ENCODE peak calls at places on chromosomes 16 and 17, in four cellular contexts. Y is spleen, T is gastrocnemius medialis, R is ovary. N is an unnamed sample.

GRCh38 chr16:10888320-10888937 is 11.4 kb downstream of the CIITA start:
- DNase-seq in Y (peak; percentile 88), T (no peak), R (no peak), N (no peak)

GRCh38 chr17:31608659-31609254 is 217.3 kb downstream of the RAB11FIP4 start:
- DNase-seq in Y (no peak), T (no peak), R (no peak), N (no peak)

GRCh38 chr17:1374426-1375177 is 25.4 kb downstream of the YWHAE start:
- DNase-seq in Y (no peak), T (no peak), R (no peak), N (no peak)

GRCh38 chr16:25747160-25747758 is 55.5 kb downstream of the HS3ST4 start:
- DNase-seq in Y (no peak), T (no peak), R (no peak), N (no peak)

GRCh38 chr17:43588121-43588520 is 42.0 kb upstream of the ETV4 start:
- DNase-seq in Y (no peak), T (no peak), R (no peak), N (no peak)

GRCh38 chr17:34756670-34757021 is 177.3 kb downstream of the TMEM132E start:
- DNase-seq in Y (peak; percentile 44), T (no peak), R (no peak), N (no peak)

GRCh38 chr17:67215991-67216421 is 29.0 kb downstream of the HELZ start:
- DNase-seq in Y (no peak), T (no peak), R (no peak), N (no peak)

GRCh38 chr16:66408181-66409048 is 18.7 kb upstream of the BEAN1 start:
- DNase-seq in Y (no peak), T (no peak), R (no peak), N (peak; percentile 80)

GRCh38 chr16:80824623-80825364 is 20.4 kb upstream of the CDYL2 start:
- DNase-seq in Y (no peak), T (no peak), R (no peak), N (no peak)

GRCh38 chr17:64131606-64132270 is 1.8 kb upstream of the ERN1 start:
- DNase-seq in Y (no peak), T (no peak), R (no peak), N (no peak)

GRCh38 chr16:52366997-52367396 is 179.9 kb downstream of the TOX3 start:
- DNase-seq in Y (no peak), T (no peak), R (no peak), N (no peak)

GRCh38 chr17:4287710-4288109 is 23.9 kb upstream of the ANKFY1 start:
- DNase-seq in Y (no peak), T (no peak), R (no peak), N (no peak)

GRCh38 chr17:63439682-63440081 is 6.4 kb downstream of the CYB561 start:
- DNase-seq in Y (no peak), T (no peak), R (no peak), N (no peak)

GRCh38 chr17:46064460-46064859 is 65.4 kb downstream of the STH start:
- DNase-seq in Y (no peak), T (no peak), R (no peak), N (no peak)

GRCh38 chr17:68288804-68289203 is 2.1 kb downstream of the SLC16A6 start:
- DNase-seq in Y (no peak), T (no peak), R (no peak), N (no peak)

GRCh38 chr17:30997842-30998241 is 27.0 kb downstream of the RNF135 start:
- DNase-seq in Y (no peak), T (no peak), R (no peak), N (no peak)

GRCh38 chr16:66358231-66358630 is 8.3 kb upstream of the CDH5 start:
- DNase-seq in Y (peak; percentile 7), T (no peak), R (no peak), N (no peak)

GRCh38 chr17:51221322-51221721 is 38.5 kb downstream of the MBTD1 start:
- DNase-seq in Y (no peak), T (no peak), R (no peak), N (no peak)

GRCh38 chr17:18363021-18363941 is at the start of gene SHMT1:
- DNase-seq in Y (peak; percentile 98), T (peak; percentile 93), R (peak; percentile 92), N (peak; percentile 94)
- TF ChIP-seq POLR2A in Y (no peak), T (peak; percentile 64), R (no peak), N (peak; percentile 47)

GRCh38 chr17:38730526-38731379 is 612 bp downstream of the CISD3 start:
- DNase-seq in Y (peak; percentile 87), T (no peak), R (peak; percentile 81), N (no peak)

GRCh38 chr17:38729368-38729885 is 714 bp upstream of the CISD3 start:
- DNase-seq in Y (no peak), T (no peak), R (no peak), N (no peak)

GRCh38 chr17:38727661-38728220 is 2.4 kb upstream of the CISD3 start:
- DNase-seq in Y (no peak), T (no peak), R (no peak), N (no peak)

GRCh38 chr17:38729886-38730525 is at the start of gene CISD3:
- DNase-seq in Y (peak; percentile 97), T (peak; percentile 70), R (peak; percentile 83), N (no peak)

GRCh38 chr17:38728290-38728831 is 1.8 kb upstream of the CISD3 start:
- DNase-seq in Y (peak; percentile 91), T (no peak), R (no peak), N (no peak)
- H3K4me3 ChIP-seq in Y (peak overlapping the region; percentile 34), T (no peak overlapping the region), R (no peak overlapping the region), N (no peak overlapping the region)

GRCh38 chr16:5459863-5460262 is 362.3 kb upstream of the EEF2KMT start:
- DNase-seq in Y (no peak), T (no peak), R (no peak), N (no peak)
- H3K9me3 ChIP-seq in Y (no peaks in the 10 kb centered on the region), T (no peaks in the 10 kb centered on the region), R (no peaks in the 10 kb centered on the region), N (no peaks in the 10 kb centered on the region)

DNA sequence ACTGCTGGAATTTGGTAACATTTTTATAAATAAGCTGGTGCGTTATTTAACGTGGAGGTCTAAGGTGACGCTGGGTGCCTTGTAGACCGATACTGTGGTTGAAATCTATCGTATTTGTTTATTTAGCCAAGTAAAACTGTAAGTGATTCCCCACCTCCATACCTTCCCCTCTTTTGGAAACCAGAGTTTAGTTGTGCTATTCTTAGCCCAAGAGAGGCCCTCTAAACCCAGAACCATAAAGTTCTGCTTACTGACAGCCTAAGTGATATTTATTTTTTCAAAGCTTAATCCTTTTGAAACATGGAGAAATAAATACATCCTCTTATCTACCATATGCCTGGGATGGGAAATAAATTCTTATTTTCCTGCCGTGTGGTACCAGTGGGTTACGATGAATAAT is 744.6 kb downstream of the WWOX start:
- DNase-seq in Y (no peak), T (no peak), R (no peak), N (no peak)
- TF ChIP-seq POLR2A in Y (no peak), T (no peak), R (no peak), N (no peak)

DNA sequence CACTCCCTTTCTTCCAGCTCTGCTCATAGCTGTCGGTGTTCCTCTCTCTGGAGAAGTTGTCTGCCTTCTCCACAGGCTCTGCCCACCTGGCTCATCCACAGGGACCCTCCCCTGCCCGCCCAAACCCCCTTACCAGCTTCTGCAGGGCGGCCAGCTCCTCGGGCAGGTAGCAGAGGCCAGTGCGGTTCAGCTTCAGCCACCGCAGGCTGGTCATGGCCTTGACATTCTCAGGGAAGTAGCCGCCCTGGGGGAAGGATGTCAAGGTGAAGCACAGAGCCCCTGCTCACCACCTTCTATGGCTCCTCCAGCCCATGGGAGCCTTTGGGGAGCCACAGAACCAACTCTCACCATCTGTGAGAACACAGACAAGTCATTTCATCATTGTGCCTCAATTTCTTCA is 1.8 kb downstream of the FLII start:
- DNase-seq in Y (no peak), T (no peak), R (no peak), N (no peak)
- H3K4me3 ChIP-seq in Y (peak overlapping the region; percentile 99), T (peak overlapping the region; percentile 92), R (no peak overlapping the region), N (peak overlapping the region; percentile 94)

GRCh38 chr17:75908201-75908600 is 3.5 kb upstream of the MRPL38 start:
- DNase-seq in Y (no peak), T (no peak), R (no peak), N (no peak)
- H3K9me3 ChIP-seq in Y (no peaks in the 10 kb centered on the region), T (no peaks in the 10 kb centered on the region), R (no peaks in the 10 kb centered on the region), N (no peaks in the 10 kb centered on the region)

GRCh38 chr17:21231533-21231932 is 17.6 kb upstream of the TMEM11 start:
- DNase-seq in Y (no peak), T (no peak), R (no peak), N (no peak)

GRCh38 chr17:21232033-21232749 is 18.2 kb upstream of the TMEM11 start:
- DNase-seq in Y (no peak), T (no peak), R (no peak), N (no peak)

GRCh38 chr17:21235921-21236320 is 17.3 kb downstream of the NATD1 start:
- DNase-seq in Y (no peak), T (no peak), R (no peak), N (no peak)

GRCh38 chr17:21228845-21229244 is 14.9 kb upstream of the TMEM11 start:
- DNase-seq in Y (no peak), T (no peak), R (no peak), N (no peak)

DNA sequence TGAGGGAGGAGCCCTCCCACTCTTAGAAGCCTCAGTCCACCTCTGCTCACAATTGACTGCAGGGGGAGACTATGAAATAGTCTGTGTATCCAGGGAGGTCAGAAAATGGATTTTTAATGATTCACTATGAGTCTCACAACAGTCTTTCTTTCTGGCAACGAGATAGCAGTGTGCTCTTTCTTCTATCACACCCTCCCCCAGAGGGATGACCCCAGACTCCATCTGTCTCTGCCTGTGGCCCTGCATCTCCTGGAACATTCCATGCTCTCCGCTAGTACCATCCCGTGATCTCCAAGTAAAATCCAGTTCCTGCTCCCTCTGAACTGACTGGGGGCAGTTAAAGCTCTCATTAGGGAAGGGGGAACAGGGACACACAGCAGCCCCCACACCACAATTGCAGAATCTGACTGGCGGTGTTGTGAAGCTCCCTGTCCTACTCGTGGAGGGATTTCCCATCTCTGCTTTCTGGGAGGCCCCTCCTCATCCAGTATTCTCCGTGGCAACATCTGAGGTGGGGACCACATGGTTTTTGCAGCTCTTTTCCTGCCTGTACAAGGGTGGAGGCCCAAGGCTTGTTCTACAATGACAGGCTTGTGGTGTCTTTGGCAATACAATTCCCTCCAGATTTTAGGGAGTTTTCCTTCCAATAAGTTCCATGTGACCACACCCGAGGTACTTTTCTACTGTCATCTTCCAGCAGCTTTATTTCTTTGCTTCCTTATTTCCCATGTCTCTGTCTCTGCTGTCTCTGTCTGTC is 19.5 kb downstream of the NATD1 start:
- DNase-seq in Y (no peak), T (no peak), R (no peak), N (no peak)
- TF ChIP-seq POLR2A in Y (no peak), T (no peak), R (no peak), N (no peak)

GRCh38 chr17:60628252-60628889 is 28.4 kb downstream of the PPM1D start:
- DNase-seq in Y (no peak), T (no peak), R (no peak), N (no peak)

GRCh38 chr17:60631119-60631518 is 31.1 kb downstream of the PPM1D start:
- DNase-seq in Y (no peak), T (no peak), R (no peak), N (no peak)

GRCh38 chr17:60627113-60627512 is 27.1 kb downstream of the PPM1D start:
- DNase-seq in Y (no peak), T (no peak), R (no peak), N (no peak)

GRCh38 chr17:60629120-60629519 is 29.1 kb downstream of the PPM1D start:
- DNase-seq in Y (no peak), T (no peak), R (no peak), N (no peak)

DNA sequence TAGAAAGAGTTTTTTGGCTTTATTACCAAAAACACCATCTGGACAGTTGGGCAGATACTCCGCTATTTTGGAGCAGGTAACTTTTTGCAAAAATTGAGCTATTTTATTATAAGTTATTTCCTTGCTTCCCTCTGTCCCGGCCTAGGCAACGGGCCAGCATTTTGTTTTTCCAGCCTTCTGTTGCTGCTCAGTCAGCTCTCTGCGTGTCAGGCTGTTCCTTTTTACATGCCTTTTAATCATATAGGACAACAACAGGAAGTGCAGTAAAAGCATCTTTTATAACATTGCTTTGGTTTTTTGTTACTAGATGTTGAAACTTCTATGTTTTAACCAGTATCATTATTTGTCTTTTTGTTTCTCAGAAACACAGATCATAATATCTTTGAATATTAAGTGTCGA is 30.4 kb downstream of the PPM1D start:
- DNase-seq in Y (no peak), T (peak; percentile 7), R (peak; percentile 32), N (no peak)
- H3K4me3 ChIP-seq in Y (no peak overlapping the region), T (no peak overlapping the region), R (no peak overlapping the region), N (no peak overlapping the region)

N was measured in vagina.